ENCODE peak calls at places on chromosomes 13 and 19, in four cellular contexts. One of them, this sample, is unnamed.

GRCh38 chr13:80529734-80530133 is 188.8 kb upstream of the SPRY2 start:
- DNase-seq in neural crest cell: no peak
- DNase-seq in suprapubic skin: no peak
- DNase-seq in esophagus squamous epithelium: no peak
- DNase-seq in this sample: no peak

GRCh38 chr19:4657835-4658234 is 12.3 kb downstream of the MYDGF start:
- DNase-seq in suprapubic skin: no peak
- DNase-seq in neural crest cell: no peak
- DNase-seq in esophagus squamous epithelium: no peak
- DNase-seq in this sample: no peak

GRCh38 chr13:98307392-98307743 is 130.3 kb upstream of the RNF113B start:
- DNase-seq in suprapubic skin: no peak
- DNase-seq in neural crest cell: no peak
- DNase-seq in esophagus squamous epithelium: no peak
- DNase-seq in this sample: no peak

GRCh38 chr13:40060318-40061007 is 405.0 kb downstream of the COG6 start:
- DNase-seq in esophagus squamous epithelium: no peak
- DNase-seq in suprapubic skin: no peak
- DNase-seq in neural crest cell: no peak
- DNase-seq in this sample: no peak

GRCh38 chr13:47326061-47326460 is 429.2 kb upstream of the HTR2A start:
- DNase-seq in suprapubic skin: no peak
- DNase-seq in neural crest cell: no peak
- DNase-seq in esophagus squamous epithelium: no peak
- DNase-seq in this sample: no peak

GRCh38 chr19:8306235-8307054 is 1.7 kb downstream of the CD320 start:
- DNase-seq in neural crest cell: peak
- DNase-seq in suprapubic skin: peak
- DNase-seq in esophagus squamous epithelium: no peak
- DNase-seq in this sample: peak

GRCh38 chr19:12749938-12750521 is 1.6 kb upstream of the BEST2 start:
- DNase-seq in suprapubic skin: no peak
- DNase-seq in esophagus squamous epithelium: no peak
- DNase-seq in neural crest cell: no peak
- DNase-seq in this sample: no peak

GRCh38 chr19:49443366-49444099 is 2.2 kb upstream of the SLC17A7 start:
- DNase-seq in esophagus squamous epithelium: peak
- DNase-seq in neural crest cell: peak
- DNase-seq in suprapubic skin: peak
- DNase-seq in this sample: peak

GRCh38 chr13:95741584-95742563 is 64.9 kb downstream of the DNAJC3 start:
- DNase-seq in neural crest cell: no peak
- DNase-seq in esophagus squamous epithelium: no peak
- DNase-seq in suprapubic skin: no peak
- DNase-seq in this sample: no peak

GRCh38 chr13:91930687-91931086 is 532.3 kb downstream of the GPC5 start:
- DNase-seq in suprapubic skin: no peak
- DNase-seq in esophagus squamous epithelium: no peak
- DNase-seq in neural crest cell: no peak
- DNase-seq in this sample: no peak

GRCh38 chr19:45769821-45770191 is 754 bp upstream of the SIX5 start:
- DNase-seq in neural crest cell: no peak
- DNase-seq in suprapubic skin: peak
- DNase-seq in esophagus squamous epithelium: no peak
- DNase-seq in this sample: no peak

GRCh38 chr13:49652691-49653305 is 24.5 kb downstream of the ARL11 start:
- DNase-seq in suprapubic skin: no peak
- DNase-seq in esophagus squamous epithelium: no peak
- DNase-seq in neural crest cell: peak
- DNase-seq in this sample: no peak

GRCh38 chr13:105090244-105090643 is 1445.2 kb downstream of the EFNB2 start:
- DNase-seq in esophagus squamous epithelium: no peak
- DNase-seq in suprapubic skin: no peak
- DNase-seq in neural crest cell: no peak
- DNase-seq in this sample: no peak

GRCh38 chr19:58581227-58582141 is 8.3 kb upstream of the MZF1 start:
- DNase-seq in neural crest cell: peak
- DNase-seq in esophagus squamous epithelium: no peak
- DNase-seq in suprapubic skin: peak
- DNase-seq in this sample: peak

GRCh38 chr19:1173160-1173844 is 766 bp downstream of the SBNO2 start:
- DNase-seq in neural crest cell: no peak
- DNase-seq in suprapubic skin: peak
- DNase-seq in esophagus squamous epithelium: no peak
- DNase-seq in this sample: peak

GRCh38 chr13:50942630-50943311 is 33.2 kb downstream of the RNASEH2B start:
- DNase-seq in neural crest cell: no peak
- DNase-seq in esophagus squamous epithelium: no peak
- DNase-seq in suprapubic skin: no peak
- DNase-seq in this sample: no peak

GRCh38 chr13:21541980-21542379 is 62.0 kb downstream of the MICU2 start:
- DNase-seq in esophagus squamous epithelium: no peak
- DNase-seq in neural crest cell: no peak
- DNase-seq in suprapubic skin: no peak
- DNase-seq in this sample: no peak

GRCh38 chr19:18507727-18508440 is 14.0 kb downstream of the ELL start:
- DNase-seq in neural crest cell: no peak
- DNase-seq in esophagus squamous epithelium: no peak
- DNase-seq in suprapubic skin: no peak
- DNase-seq in this sample: no peak

GRCh38 chr19:58350001-58350801 is 3.1 kb downstream of the A1BG start:
- DNase-seq in esophagus squamous epithelium: no peak
- DNase-seq in suprapubic skin: no peak
- DNase-seq in neural crest cell: no peak
- DNase-seq in this sample: no peak

GRCh38 chr19:21130097-21130775 is 11.6 kb upstream of the ZNF431 start:
- DNase-seq in suprapubic skin: no peak
- DNase-seq in neural crest cell: no peak
- DNase-seq in esophagus squamous epithelium: no peak
- DNase-seq in this sample: no peak

GRCh38 chr19:34236035-34236793 is 18.1 kb upstream of the GARRE1 start:
- DNase-seq in esophagus squamous epithelium: no peak
- DNase-seq in suprapubic skin: no peak
- DNase-seq in neural crest cell: no peak
- DNase-seq in this sample: no peak

DNA sequence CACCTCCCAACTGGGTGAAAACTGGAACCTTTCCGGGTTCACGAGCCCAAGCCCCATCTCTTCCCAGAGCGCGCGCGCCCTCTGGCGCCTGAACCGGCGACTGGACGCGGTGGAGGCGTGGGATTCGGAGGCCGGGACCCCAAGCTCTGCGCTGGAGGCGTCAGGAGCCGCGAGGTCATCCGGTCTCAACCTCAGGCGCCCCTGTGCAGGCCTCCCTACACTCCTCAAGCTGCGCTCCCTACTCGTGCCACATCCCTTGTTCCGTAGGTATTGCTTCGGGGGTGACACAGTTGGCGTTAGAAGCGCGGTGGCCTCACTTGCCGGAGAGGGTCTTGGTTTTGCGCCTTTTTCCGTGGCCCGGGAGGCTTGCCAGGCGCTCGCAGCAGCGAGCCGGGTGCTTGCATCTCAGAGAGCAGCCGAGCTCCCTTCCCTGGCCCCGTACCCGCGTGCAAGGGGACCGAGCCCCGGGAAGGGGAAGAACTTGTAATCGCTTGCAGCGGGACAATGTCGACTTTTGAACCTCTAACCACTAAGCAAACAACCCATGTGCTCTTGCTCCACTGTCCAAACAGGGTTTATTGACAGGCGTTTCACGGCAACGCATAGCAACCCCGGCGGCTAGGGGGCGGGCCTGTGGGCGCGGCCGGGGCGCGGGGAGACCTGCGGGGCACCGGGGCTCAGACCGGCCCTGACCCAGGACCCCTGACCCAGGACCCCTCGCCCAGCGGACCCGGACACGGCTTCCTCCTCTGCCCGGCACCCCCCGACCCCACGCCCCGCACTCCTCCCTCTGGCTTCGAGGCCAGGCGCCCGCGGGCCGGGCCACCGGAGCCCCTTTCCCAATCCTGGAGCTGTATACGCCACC is 8.5 kb downstream of the CDX2 start:
- DNase-seq in suprapubic skin: no peak
- DNase-seq in neural crest cell: peak
- DNase-seq in esophagus squamous epithelium: no peak
- DNase-seq in this sample: no peak
- TF ChIP-seq CTCF in suprapubic skin: no peak
- TF ChIP-seq CTCF in neural crest cell: peak
- TF ChIP-seq CTCF in esophagus squamous epithelium: no peak
- TF ChIP-seq CTCF in this sample: peak

GRCh38 chr19:38073806-38074685 is 150.0 kb downstream of the DPF1 start:
- DNase-seq in neural crest cell: peak
- DNase-seq in suprapubic skin: no peak
- DNase-seq in esophagus squamous epithelium: no peak
- DNase-seq in this sample: no peak
- TF ChIP-seq CTCF in neural crest cell: peak
- TF ChIP-seq CTCF in suprapubic skin: no peak
- TF ChIP-seq CTCF in esophagus squamous epithelium: no peak
- TF ChIP-seq CTCF in this sample: no peak

DNA sequence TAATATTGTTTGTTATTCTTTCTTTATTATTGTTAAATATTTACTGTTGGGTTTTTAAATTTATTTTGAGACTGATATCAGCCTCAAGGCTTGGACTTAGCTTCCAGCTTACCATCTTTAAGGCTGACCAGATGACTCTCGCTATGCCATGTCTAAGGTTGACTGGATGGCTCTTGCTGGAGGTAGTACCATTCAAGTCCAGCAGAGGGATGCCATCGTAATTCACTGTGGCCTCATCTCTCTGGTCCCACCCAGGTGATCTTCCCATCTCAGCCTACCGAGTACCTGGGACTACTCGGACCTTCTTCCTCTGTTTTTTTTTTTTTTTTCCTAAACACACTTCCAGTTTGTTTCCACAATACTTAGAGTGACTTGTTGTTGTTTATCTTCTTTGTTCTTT is 41.7 kb upstream of the ZNF91 start:
- DNase-seq in neural crest cell: no peak
- DNase-seq in esophagus squamous epithelium: no peak
- DNase-seq in suprapubic skin: no peak
- DNase-seq in this sample: no peak
- TF ChIP-seq CTCF in neural crest cell: peak
- TF ChIP-seq CTCF in esophagus squamous epithelium: no peak
- TF ChIP-seq CTCF in suprapubic skin: no peak
- TF ChIP-seq CTCF in this sample: no peak

GRCh38 chr19:50556236-50557008 is 11.8 kb downstream of the LRRC4B start:
- DNase-seq in neural crest cell: peak
- DNase-seq in suprapubic skin: no peak
- DNase-seq in esophagus squamous epithelium: no peak
- DNase-seq in this sample: peak
- TF ChIP-seq CTCF in neural crest cell: peak
- TF ChIP-seq CTCF in suprapubic skin: peak
- TF ChIP-seq CTCF in esophagus squamous epithelium: peak
- TF ChIP-seq CTCF in this sample: peak

GRCh38 chr13:26186141-26186870 is 35.8 kb downstream of the RNF6 start:
- DNase-seq in neural crest cell: peak
- DNase-seq in esophagus squamous epithelium: peak
- DNase-seq in suprapubic skin: peak
- DNase-seq in this sample: peak
- TF ChIP-seq CTCF in neural crest cell: peak
- TF ChIP-seq CTCF in esophagus squamous epithelium: peak
- TF ChIP-seq CTCF in suprapubic skin: no peak
- TF ChIP-seq CTCF in this sample: peak

This sample was measured in mesothelial cell of epicardium.